ENCODE peak calls at places on chromosomes 5 and 9, in six cellular contexts. One of them, this sample, is unnamed.

GRCh38 chr9:127521919-127522304 is 70.6 kb downstream of the LRSAM1 start:
- DNase-seq in sigmoid colon: no peak
- DNase-seq in SK-N-SH: no peak
- DNase-seq in lower leg skin: no peak
- DNase-seq in HFF-Myc: no peak
- DNase-seq in HCT116: no peak
- DNase-seq in this sample: no peak

GRCh38 chr5:154646841-154647759 is 108.1 kb upstream of the LARP1 start:
- DNase-seq in sigmoid colon: peak; percentile 72
- DNase-seq in HCT116: no peak
- DNase-seq in lower leg skin: no peak
- DNase-seq in SK-N-SH: no peak
- DNase-seq in HFF-Myc: no peak
- DNase-seq in this sample: peak; percentile 86

GRCh38 chr9:110555971-110556370 is 23.6 kb downstream of the SVEP1 start:
- DNase-seq in sigmoid colon: peak; percentile 89
- DNase-seq in HCT116: no peak
- DNase-seq in SK-N-SH: no peak
- DNase-seq in HFF-Myc: no peak
- DNase-seq in lower leg skin: peak; percentile 90
- DNase-seq in this sample: no peak

GRCh38 chr5:32103521-32103920 is 70.6 kb downstream of the GOLPH3 start:
- DNase-seq in HFF-Myc: no peak
- DNase-seq in sigmoid colon: no peak
- DNase-seq in SK-N-SH: no peak
- DNase-seq in HCT116: no peak
- DNase-seq in lower leg skin: peak; percentile 80
- DNase-seq in this sample: no peak

GRCh38 chr5:115320515-115320914 is 24.1 kb upstream of the CCDC112 start:
- DNase-seq in HFF-Myc: no peak
- DNase-seq in SK-N-SH: no peak
- DNase-seq in lower leg skin: no peak
- DNase-seq in sigmoid colon: no peak
- DNase-seq in HCT116: no peak
- DNase-seq in this sample: no peak

GRCh38 chr9:137694962-137695875 is 76.4 kb downstream of the EHMT1 start:
- DNase-seq in SK-N-SH: peak; percentile 79
- DNase-seq in sigmoid colon: no peak
- DNase-seq in HFF-Myc: no peak
- DNase-seq in HCT116: no peak
- DNase-seq in lower leg skin: no peak
- DNase-seq in this sample: peak; percentile 79

GRCh38 chr5:93607367-93608258 is 24.6 kb downstream of the NR2F1 start:
- DNase-seq in HFF-Myc: no peak
- DNase-seq in lower leg skin: no peak
- DNase-seq in SK-N-SH: peak; percentile 64
- DNase-seq in sigmoid colon: no peak
- DNase-seq in HCT116: no peak
- DNase-seq in this sample: no peak

GRCh38 chr9:132651259-132651658 is 18.5 kb downstream of the DDX31 start:
- DNase-seq in HFF-Myc: peak; percentile 49
- DNase-seq in lower leg skin: no peak
- DNase-seq in sigmoid colon: no peak
- DNase-seq in SK-N-SH: peak; percentile 19
- DNase-seq in HCT116: no peak
- DNase-seq in this sample: no peak

GRCh38 chr5:58893551-58893950 is 310.7 kb downstream of the RAB3C start:
- DNase-seq in sigmoid colon: no peak
- DNase-seq in SK-N-SH: no peak
- DNase-seq in HFF-Myc: no peak
- DNase-seq in HCT116: no peak
- DNase-seq in lower leg skin: no peak
- DNase-seq in this sample: no peak

GRCh38 chr5:58891971-58892343 is 309.1 kb downstream of the RAB3C start:
- DNase-seq in sigmoid colon: no peak
- DNase-seq in SK-N-SH: no peak
- DNase-seq in HFF-Myc: no peak
- DNase-seq in lower leg skin: no peak
- DNase-seq in HCT116: no peak
- DNase-seq in this sample: no peak

GRCh38 chr5:58890265-58890664 is 307.4 kb downstream of the RAB3C start:
- DNase-seq in HCT116: no peak
- DNase-seq in HFF-Myc: no peak
- DNase-seq in lower leg skin: no peak
- DNase-seq in SK-N-SH: no peak
- DNase-seq in sigmoid colon: no peak
- DNase-seq in this sample: no peak

GRCh38 chr5:58887721-58888409 is 305.0 kb downstream of the RAB3C start:
- DNase-seq in HCT116: no peak
- DNase-seq in SK-N-SH: no peak
- DNase-seq in lower leg skin: no peak
- DNase-seq in sigmoid colon: peak; percentile 68
- DNase-seq in HFF-Myc: no peak
- DNase-seq in this sample: no peak

DNA sequence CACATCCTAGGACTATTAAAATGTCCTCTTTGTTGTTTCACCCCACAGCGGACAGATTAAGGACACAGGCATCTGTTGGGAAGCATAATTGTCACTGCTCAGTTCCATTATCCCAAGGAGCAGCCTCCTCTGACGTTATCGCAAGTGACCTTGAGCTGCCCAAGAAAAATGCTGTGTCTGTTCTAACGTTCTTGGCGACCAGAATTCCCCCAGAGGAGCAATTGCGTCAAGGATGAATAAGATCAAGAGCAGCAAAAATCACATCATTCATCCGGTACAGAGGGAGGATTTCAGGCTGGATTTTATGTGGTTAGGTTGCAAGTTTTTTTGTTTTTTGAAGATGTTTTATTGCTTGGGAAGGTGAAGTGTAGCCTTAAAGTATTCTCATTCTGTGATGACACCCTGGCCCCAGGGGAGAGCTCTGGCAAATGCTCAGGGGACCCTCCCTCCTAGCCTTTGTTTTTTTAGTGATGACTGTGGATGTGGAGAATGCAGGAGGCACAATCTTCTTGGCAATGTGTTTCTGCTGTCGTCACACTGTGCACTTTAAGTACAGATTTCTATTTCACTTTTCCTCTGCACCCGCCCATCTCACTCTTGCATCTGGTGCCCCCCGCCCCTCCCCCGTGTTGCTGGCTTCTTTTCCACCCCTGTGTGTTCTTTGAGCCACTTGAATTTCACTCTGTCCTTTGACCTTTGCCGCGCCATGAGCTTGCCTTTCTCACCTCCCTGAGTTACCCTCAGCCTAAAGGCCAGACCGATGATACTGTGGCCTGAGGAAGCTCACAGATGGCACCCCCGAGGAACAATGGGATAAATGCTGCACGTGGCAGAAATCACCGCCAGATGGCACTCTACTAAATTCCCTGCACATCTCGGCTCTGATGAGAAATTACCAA is 308.4 kb downstream of the RAB3C start:
- DNase-seq in HCT116: peak; percentile 33
- DNase-seq in lower leg skin: peak; percentile 93
- DNase-seq in sigmoid colon: peak; percentile 77
- DNase-seq in SK-N-SH: peak; percentile 75
- DNase-seq in HFF-Myc: peak; percentile 55
- DNase-seq in this sample: peak; percentile 72
- H3K4me3 ChIP-seq in HCT116: no peak overlapping the region
- H3K4me3 ChIP-seq in lower leg skin: no peak overlapping the region
- H3K4me3 ChIP-seq in sigmoid colon: no peak overlapping the region
- H3K4me3 ChIP-seq in SK-N-SH: peak overlapping the region; percentile 19
- H3K4me3 ChIP-seq in HFF-Myc: peak overlapping the region; percentile 13
- H3K4me3 ChIP-seq in this sample: no peak overlapping the region

GRCh38 chr5:132674671-132675506 is 1.1 kb downstream of the IL4 start:
- DNase-seq in sigmoid colon: no peak
- DNase-seq in lower leg skin: no peak
- DNase-seq in HCT116: peak; percentile 26
- DNase-seq in SK-N-SH: no peak
- DNase-seq in HFF-Myc: peak; percentile 80
- DNase-seq in this sample: no peak
- H3K4me3 ChIP-seq in sigmoid colon: no peak overlapping the region
- H3K4me3 ChIP-seq in lower leg skin: no peak overlapping the region
- H3K4me3 ChIP-seq in HCT116: no peak overlapping the region
- H3K4me3 ChIP-seq in SK-N-SH: peak overlapping the region; percentile 6
- H3K4me3 ChIP-seq in HFF-Myc: no peak overlapping the region
- H3K4me3 ChIP-seq in this sample: no peak overlapping the region

DNA sequence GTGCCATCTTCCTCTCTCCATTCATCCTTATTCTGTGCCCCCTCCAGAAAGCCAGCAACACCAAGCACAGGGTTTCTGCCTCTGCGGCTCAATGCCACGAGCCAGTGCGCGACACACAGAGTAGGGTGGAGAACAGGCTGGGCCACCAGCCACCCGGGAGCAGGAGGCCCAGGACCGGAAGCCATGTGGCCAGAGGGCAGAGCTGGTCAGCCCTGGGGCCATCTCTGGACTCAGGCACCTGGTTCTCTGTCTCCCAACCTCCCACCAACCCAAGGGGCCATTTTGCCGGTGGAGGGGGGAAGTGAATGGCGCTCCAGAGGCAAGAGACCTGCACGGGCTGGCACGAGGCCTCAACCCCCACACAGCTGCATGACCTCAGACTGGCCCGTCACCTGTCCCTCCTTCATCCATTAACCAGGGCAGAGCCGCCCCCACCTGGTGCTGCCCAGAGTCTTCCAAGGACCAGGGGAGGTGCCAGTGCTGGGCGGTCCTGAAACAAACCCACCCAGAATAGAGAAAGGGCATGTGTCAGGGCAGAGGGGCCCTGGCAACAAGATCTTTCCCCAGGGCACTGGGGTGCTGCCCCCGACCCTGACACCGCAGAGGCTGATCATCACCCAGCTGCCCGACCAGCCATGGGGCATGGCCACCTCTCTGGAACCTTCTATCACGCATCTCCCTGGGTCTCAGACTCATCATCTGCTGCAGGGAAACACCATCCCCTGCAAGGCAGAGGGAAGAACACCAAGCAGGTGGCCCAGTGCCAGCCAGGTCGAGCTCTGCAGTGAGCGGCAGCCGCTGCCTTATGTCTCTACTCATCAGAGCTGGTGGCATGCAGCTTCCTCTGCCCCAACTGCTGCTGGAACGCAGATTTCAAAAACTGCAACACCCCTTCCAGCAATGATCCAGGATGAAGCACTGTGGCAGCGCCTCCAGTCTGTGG is 11.9 kb downstream of the VAV2 start:
- DNase-seq in sigmoid colon: peak; percentile 59
- DNase-seq in HFF-Myc: no peak
- DNase-seq in SK-N-SH: peak; percentile 67
- DNase-seq in HCT116: no peak
- DNase-seq in lower leg skin: no peak
- DNase-seq in this sample: peak; percentile 60
- H3K4me3 ChIP-seq in sigmoid colon: peak overlapping the region; percentile 8
- H3K4me3 ChIP-seq in HFF-Myc: no peak overlapping the region
- H3K4me3 ChIP-seq in SK-N-SH: no peak overlapping the region
- H3K4me3 ChIP-seq in HCT116: no peak overlapping the region
- H3K4me3 ChIP-seq in lower leg skin: no peak overlapping the region
- H3K4me3 ChIP-seq in this sample: no peak overlapping the region

DNA sequence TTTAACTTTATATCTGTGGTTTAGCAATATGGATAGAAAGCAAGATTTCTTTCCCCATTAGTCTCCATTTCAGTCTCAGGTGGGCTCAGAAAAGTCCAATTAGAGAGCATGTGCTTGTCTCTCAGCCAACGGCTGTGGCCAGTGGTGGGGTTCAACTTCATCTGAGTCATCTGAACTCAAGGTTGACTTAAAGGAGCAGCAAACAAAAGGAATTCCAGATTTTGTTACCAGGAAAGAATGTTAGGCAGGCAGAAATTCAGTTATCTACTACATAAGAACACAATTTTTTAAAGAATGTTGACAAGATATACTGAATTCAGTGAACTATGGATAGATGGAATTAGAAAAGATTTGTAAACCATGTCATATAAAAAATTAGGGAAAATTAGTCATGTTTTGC is 784.1 kb downstream of the MAT2B start:
- DNase-seq in SK-N-SH: no peak
- DNase-seq in HFF-Myc: no peak
- DNase-seq in HCT116: no peak
- DNase-seq in lower leg skin: no peak
- DNase-seq in sigmoid colon: no peak
- DNase-seq in this sample: no peak
- H3K4me3 ChIP-seq in SK-N-SH: no peak overlapping the region
- H3K4me3 ChIP-seq in HFF-Myc: no peak overlapping the region
- H3K4me3 ChIP-seq in HCT116: no peak overlapping the region
- H3K4me3 ChIP-seq in lower leg skin: no peak overlapping the region
- H3K4me3 ChIP-seq in sigmoid colon: no peak overlapping the region
- H3K4me3 ChIP-seq in this sample: no peak overlapping the region

DNA sequence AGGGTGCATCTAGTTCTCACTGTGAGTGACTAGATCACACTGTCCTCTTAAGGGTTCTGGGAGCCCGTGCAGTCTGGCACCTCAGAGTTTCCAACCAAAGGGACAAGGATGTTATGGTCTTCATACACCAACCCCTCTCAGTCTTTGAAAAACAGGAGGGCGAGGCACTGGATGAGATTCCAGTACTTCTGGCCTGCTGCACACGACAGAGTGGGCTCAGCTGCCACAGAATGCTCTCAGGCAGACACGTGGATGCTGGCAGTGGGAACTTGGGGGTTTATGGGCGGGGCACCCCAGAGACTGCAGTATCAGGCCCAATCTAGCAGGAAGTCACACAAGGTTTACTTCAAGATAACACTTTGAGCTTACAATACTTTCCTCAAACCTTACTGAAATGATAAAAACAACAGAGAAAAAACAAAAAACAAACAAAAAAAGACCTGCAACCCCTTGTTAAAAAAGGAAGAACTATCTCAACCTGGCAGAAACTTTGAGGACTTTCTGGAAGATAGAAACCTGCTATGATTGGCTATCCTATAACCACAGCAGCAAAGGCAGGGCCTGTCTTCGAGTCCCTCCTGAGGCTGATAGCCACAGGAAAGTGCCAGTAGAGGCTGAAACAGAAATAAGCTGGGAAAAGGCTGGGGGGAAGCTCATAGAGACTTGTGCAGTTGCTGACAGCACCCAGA is 28.3 kb upstream of the TGFBR1 start:
- DNase-seq in HCT116: no peak
- DNase-seq in SK-N-SH: no peak
- DNase-seq in lower leg skin: no peak
- DNase-seq in sigmoid colon: peak; percentile 48
- DNase-seq in HFF-Myc: no peak
- DNase-seq in this sample: no peak
- H3K4me3 ChIP-seq in HCT116: no peak overlapping the region
- H3K4me3 ChIP-seq in SK-N-SH: no peak overlapping the region
- H3K4me3 ChIP-seq in lower leg skin: no peak overlapping the region
- H3K4me3 ChIP-seq in sigmoid colon: no peak overlapping the region
- H3K4me3 ChIP-seq in HFF-Myc: no peak overlapping the region
- H3K4me3 ChIP-seq in this sample: no peak overlapping the region